ENCODE peak calls at places on chromosomes 3 and 15, in seven cellular contexts. I is HFF-Myc, Q is GM10248, T is dorsolateral prefrontal cortex, A is left ventricle myocardium inferior, J is GM23338, P is neural progenitor cell. G is an unnamed sample.

GRCh38 chr3:148101061-148101460 is 596.6 kb upstream of the AGTR1 start:
- DNase-seq in I (no peak), Q (no peak), T (no peak), A (no peak), J (no peak), P (no peak), G (peak; percentile 27)

GRCh38 chr15:76756371-76756770 is 148.8 kb downstream of the SCAPER start:
- DNase-seq in I (no peak), Q (no peak), T (no peak), A (no peak), J (no peak), P (no peak), G (peak; percentile 10)

GRCh38 chr3:131303848-131304247 is 77.7 kb upstream of the NUDT16 start:
- DNase-seq in I (no peak), Q (no peak), T (no peak), A (no peak), J (no peak), P (no peak), G (no peak)

GRCh38 chr3:87260270-87260669 is 16.1 kb downstream of the POU1F1 start:
- DNase-seq in I (peak; percentile 38), Q (peak; percentile 24), T (no peak), A (no peak), J (peak; percentile 87), P (peak; percentile 72), G (peak; percentile 18)

GRCh38 chr3:64612916-64613526 is 74.8 kb downstream of the ADAMTS9 start:
- DNase-seq in I (no peak), Q (no peak), T (no peak), A (no peak), J (peak; percentile 12), P (no peak), G (no peak)

GRCh38 chr15:55289011-55289572 is 521 bp downstream of the RAB27A start:
- DNase-seq in I (no peak), Q (peak; percentile 25), T (no peak), A (peak; percentile 18), J (peak; percentile 57), P (peak; percentile 34), G (no peak)

GRCh38 chr3:186828340-186828739 is 14.2 kb upstream of the ADIPOQ start:
- DNase-seq in I (no peak), Q (no peak), T (no peak), A (no peak), J (no peak), P (no peak), G (no peak)

GRCh38 chr3:194218646-194219453 is 82.9 kb downstream of the HES1 start:
- DNase-seq in I (no peak), Q (no peak), T (no peak), A (no peak), J (no peak), P (no peak), G (no peak)

GRCh38 chr3:87206070-87206469 is 21.0 kb upstream of the CHMP2B start:
- DNase-seq in I (peak; percentile 29), Q (no peak), T (no peak), A (no peak), J (no peak), P (no peak), G (peak; percentile 88)

GRCh38 chr3:117399311-117400068 is 689.9 kb downstream of the TUSC7 start:
- DNase-seq in I (no peak), Q (no peak), T (no peak), A (no peak), J (peak; percentile 65), P (peak; percentile 62), G (no peak)

GRCh38 chr15:56640549-56640948 is 92.8 kb downstream of the ZNF280D start:
- DNase-seq in I (no peak), Q (no peak), T (no peak), A (no peak), J (no peak), P (no peak), G (no peak)

GRCh38 chr3:183698318-183698731 is 728 bp downstream of the YEATS2 start:
- DNase-seq in I (no peak), Q (peak; percentile 38), T (no peak), A (peak; percentile 17), J (peak; percentile 62), P (peak; percentile 65), G (no peak)

GRCh38 chr3:187994221-187995085 is 159.5 kb upstream of the LPP start:
- DNase-seq in I (no peak), Q (no peak), T (no peak), A (no peak), J (no peak), P (no peak), G (peak; percentile 31)

GRCh38 chr15:46701347-46701746 is 1016.0 kb upstream of the SEMA6D start:
- DNase-seq in I (no peak), Q (no peak), T (no peak), A (no peak), J (no peak), P (no peak), G (no peak)

GRCh38 chr15:96421211-96421610 is 90.7 kb downstream of the NR2F2 start:
- DNase-seq in I (no peak), Q (no peak), T (no peak), A (no peak), J (peak; percentile 68), P (peak; percentile 50), G (no peak)

GRCh38 chr3:46504780-46505179 is 7.0 kb downstream of the RTP3 start:
- DNase-seq in I (no peak), Q (no peak), T (no peak), A (no peak), J (no peak), P (no peak), G (no peak)

GRCh38 chr3:104887069-104887468 is 479.6 kb upstream of the ALCAM start:
- DNase-seq in I (no peak), Q (no peak), T (no peak), A (no peak), J (no peak), P (no peak), G (no peak)

DNA sequence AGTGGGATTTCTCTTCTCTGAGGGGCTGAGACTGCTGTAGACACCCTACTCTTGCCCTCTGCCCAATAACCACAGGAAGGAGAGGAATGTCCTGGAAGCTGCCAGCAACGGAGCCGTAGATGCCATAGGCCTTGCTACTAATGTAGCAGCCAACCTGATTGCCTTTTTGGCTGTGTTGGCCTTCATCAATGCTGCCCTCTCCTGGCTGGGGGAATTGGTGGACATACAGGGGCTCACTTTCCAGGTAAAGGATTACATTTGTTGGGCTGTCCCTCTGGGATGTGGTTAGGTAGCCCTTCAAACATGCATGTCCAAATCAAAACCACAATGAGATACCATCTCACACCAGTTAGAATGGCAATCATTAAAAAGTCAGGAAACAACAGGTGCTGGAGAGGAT is 16.1 kb downstream of the SLC28A2 start:
- DNase-seq in I (no peak), Q (no peak), T (no peak), A (no peak), J (peak; percentile 62), P (no peak), G (no peak)
- TF ChIP-seq CTCF in I (no peak), Q (no peak), T (no peak), A (no peak), J (peak; percentile 84), P (no peak), G (peak; percentile 12)

GRCh38 chr3:6781103-6781502 is 79.8 kb upstream of the GRM7 start:
- DNase-seq in I (no peak), Q (no peak), T (no peak), A (no peak), J (no peak), P (no peak), G (no peak)

DNA sequence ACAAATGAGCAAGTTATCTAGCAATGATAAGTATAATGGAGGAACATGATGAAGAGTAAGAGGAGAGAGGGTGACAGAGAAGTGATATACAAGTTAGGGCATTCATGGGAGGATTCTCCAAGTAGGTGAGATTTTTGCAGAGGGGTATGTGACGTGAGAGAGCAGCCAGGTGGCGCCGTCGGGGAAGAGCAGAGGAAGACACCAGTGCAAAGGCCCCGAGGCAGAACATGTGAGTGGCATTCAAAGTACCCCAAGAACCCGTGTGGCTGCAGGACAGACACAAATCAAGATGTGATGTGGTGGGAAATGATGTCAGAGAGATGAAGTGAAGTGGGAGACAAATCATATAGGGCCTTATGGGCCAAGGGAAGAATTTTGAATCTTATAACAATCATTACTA is 81.8 kb upstream of the GRM7 start:
- DNase-seq in I (no peak), Q (no peak), T (no peak), A (no peak), J (no peak), P (peak; percentile 2), G (no peak)
- TF ChIP-seq CTCF in I (no peak), Q (no peak), T (no peak), A (no peak), J (no peak), P (peak; percentile 22), G (no peak)

GRCh38 chr15:71252036-71252898 is 137.0 kb downstream of the THSD4 start:
- DNase-seq in I (no peak), Q (no peak), T (no peak), A (no peak), J (no peak), P (no peak), G (no peak)
- TF ChIP-seq CTCF in I (no peak), Q (no peak), T (no peak), A (no peak), J (no peak), P (no peak), G (no peak)

GRCh38 chr3:12458901-12459300 is 25.4 kb upstream of the TSEN2 start:
- DNase-seq in I (no peak), Q (no peak), T (no peak), A (no peak), J (peak; percentile 54), P (no peak), G (no peak)
- TF ChIP-seq CTCF in I (no peak), Q (no peak), T (no peak), A (no peak), J (no peak), P (peak; percentile 12), G (no peak)

GRCh38 chr15:27059610-27060202 is 88.7 kb downstream of the GABRG3 start:
- DNase-seq in I (peak; percentile 19), Q (peak; percentile 30), T (no peak), A (no peak), J (peak; percentile 90), P (peak; percentile 69), G (no peak)
- TF ChIP-seq CTCF in I (peak; percentile 51), Q (peak; percentile 40), T (peak; percentile 73), A (peak; percentile 70), J (peak; percentile 80), P (peak; percentile 71), G (peak; percentile 25)